ENCODE peak calls at places on chromosome 22, in nine cellular contexts. X is kidney epithelial cell, H is astrocyte of the cerebellum, E is H9, R is fibroblast of mammary gland, Y is choroid plexus epithelial cell, C is A549, K is Calu3, G is tibial nerve. V is an unnamed sample.

GRCh38 chr22:32048069-32048468 is 5.0 kb downstream of the SLC5A1 start:
- DNase-seq in X (no peak), H (no peak), E (no peak), R (no peak), Y (no peak), C (no peak), K (no peak), G (no peak), V (no peak)

GRCh38 chr22:46262449-46263207 is 515 bp downstream of the PKDREJ start:
- DNase-seq in X (no peak), H (no peak), E (peak), R (peak), Y (peak), C (no peak), K (no peak), G (peak), V (no peak)

GRCh38 chr22:41217553-41218157 is 12.5 kb downstream of the L3MBTL2 start:
- DNase-seq in X (no peak), H (no peak), E (peak), R (peak), Y (peak), C (no peak), K (no peak), G (peak), V (no peak)

GRCh38 chr22:40196628-40197027 is 18.9 kb downstream of the TNRC6B start:
- DNase-seq in X (peak), H (peak), E (no peak), R (peak), Y (peak), C (peak), K (no peak), G (no peak), V (no peak)

GRCh38 chr22:39665229-39665628 is 94.7 kb downstream of the CACNA1I start:
- DNase-seq in X (no peak), H (no peak), E (no peak), R (no peak), Y (no peak), C (no peak), K (no peak), G (no peak), V (no peak)

GRCh38 chr22:42811510-42811909 is 45.6 kb downstream of the ARFGAP3 start:
- DNase-seq in X (no peak), H (no peak), E (no peak), R (no peak), Y (no peak), C (no peak), K (no peak), G (no peak), V (no peak)

GRCh38 chr22:31579835-31580242 is 82.2 kb downstream of the PISD start:
- DNase-seq in X (no peak), H (no peak), E (no peak), R (no peak), Y (peak), C (no peak), K (no peak), G (no peak), V (no peak)

GRCh38 chr22:25365491-25366261 is 146.2 kb downstream of the CRYBB2 start:
- DNase-seq in X (no peak), H (no peak), E (no peak), R (no peak), Y (no peak), C (no peak), K (no peak), G (no peak), V (no peak)

GRCh38 chr22:18012528-18012927 is 11.8 kb downstream of the MICAL3 start:
- DNase-seq in X (peak), H (no peak), E (no peak), R (peak), Y (peak), C (no peak), K (no peak), G (no peak), V (no peak)

GRCh38 chr22:24521791-24522245 is 26.7 kb downstream of the UPB1 start:
- DNase-seq in X (peak), H (peak), E (peak), R (peak), Y (peak), C (peak), K (peak), G (no peak), V (peak)

GRCh38 chr22:37734402-37734700 is 37.5 kb downstream of the TRIOBP start:
- DNase-seq in X (no peak), H (no peak), E (no peak), R (no peak), Y (no peak), C (no peak), K (no peak), G (no peak), V (no peak)

GRCh38 chr22:46052801-46053562 is 76.0 kb upstream of the WNT7B start:
- DNase-seq in X (no peak), H (no peak), E (no peak), R (peak), Y (peak), C (no peak), K (peak), G (peak), V (no peak)

GRCh38 chr22:32132783-32133182 is 26.3 kb downstream of the C22orf42 start:
- DNase-seq in X (no peak), H (no peak), E (no peak), R (no peak), Y (no peak), C (no peak), K (no peak), G (no peak), V (no peak)

GRCh38 chr22:38833061-38833460 is 10.8 kb downstream of the NPTXR start:
- DNase-seq in X (no peak), H (no peak), E (no peak), R (no peak), Y (no peak), C (no peak), K (no peak), G (no peak), V (no peak)

GRCh38 chr22:41094036-41094435 is 1.6 kb downstream of the EP300 start:
- DNase-seq in X (no peak), H (no peak), E (no peak), R (peak), Y (peak), C (no peak), K (no peak), G (no peak), V (no peak)

DNA sequence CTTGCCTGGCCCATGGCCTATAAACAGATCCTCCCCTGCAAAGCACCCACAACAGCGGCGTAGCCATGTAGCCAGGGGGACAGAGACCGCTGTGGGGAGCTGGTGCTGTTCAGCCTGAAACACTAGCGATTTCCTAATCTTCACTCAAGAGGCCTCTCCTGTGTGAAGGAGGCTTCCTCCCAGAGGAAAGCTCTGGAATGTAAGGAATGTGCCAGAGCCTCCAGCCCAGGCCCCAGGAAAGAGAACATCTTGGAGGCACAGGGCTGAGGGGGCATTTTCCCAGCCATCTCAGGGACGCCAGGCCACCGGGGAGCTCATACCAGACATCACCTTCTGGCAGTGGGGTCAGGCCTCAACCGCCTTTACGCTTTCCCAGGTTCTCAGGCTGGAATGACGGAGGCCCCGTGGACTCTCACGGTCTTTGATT is 24.0 kb downstream of the MIAT start:
- DNase-seq in X (no peak), H (peak), E (peak), R (peak), Y (peak), C (no peak), K (no peak), G (no peak), V (no peak)
- TF ChIP-seq CTCF in X (no peak), H (no peak), E (no peak), R (no peak), Y (peak), C (no peak), K (no peak), G (no peak), V (no peak)

DNA sequence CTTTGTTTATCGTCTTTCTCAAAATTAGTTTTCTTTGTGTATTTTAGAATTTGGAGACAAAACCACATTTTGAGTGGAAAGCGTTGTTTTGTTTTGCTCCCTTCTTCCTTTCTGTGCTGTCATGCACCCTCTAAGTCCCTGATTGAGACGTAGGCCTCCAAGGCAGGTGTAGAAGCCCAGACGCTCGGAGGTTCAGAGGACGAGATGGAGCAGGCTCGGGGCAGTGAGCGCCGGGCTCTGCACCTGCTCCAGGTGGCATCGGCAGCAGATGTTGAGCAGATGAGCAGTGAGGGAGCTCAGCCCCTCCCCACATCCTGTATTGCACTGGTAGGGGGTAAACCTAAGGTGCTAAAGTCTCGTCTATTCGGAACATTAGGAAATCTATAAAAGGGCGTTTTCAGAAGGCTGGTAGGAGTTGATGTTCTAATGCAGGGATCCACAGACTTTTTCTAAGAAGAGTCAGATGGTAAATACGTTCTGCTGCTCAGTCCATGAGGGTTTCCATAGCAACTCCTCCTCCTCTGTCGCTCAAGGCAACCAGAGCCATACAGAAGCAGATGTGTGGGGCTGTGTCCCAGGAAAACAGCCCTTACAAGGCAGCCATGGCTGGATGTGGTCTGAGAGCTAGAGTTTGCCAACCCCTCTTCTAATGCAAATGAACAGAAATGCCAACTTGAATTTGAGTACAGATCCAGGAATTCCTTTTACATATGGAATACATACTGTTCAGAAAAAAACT is 724.2 kb downstream of the BRD1 start:
- DNase-seq in X (no peak), H (no peak), E (no peak), R (no peak), Y (no peak), C (no peak), K (no peak), G (no peak), V (no peak)
- TF ChIP-seq CTCF in X (no peak), H (no peak), E (no peak), R (no peak), Y (no peak), C (no peak), K (no peak), G (no peak), V (no peak)

GRCh38 chr22:29813126-29813525 is 24.9 kb downstream of the ASCC2 start:
- DNase-seq in X (no peak), H (no peak), E (no peak), R (no peak), Y (no peak), C (no peak), K (no peak), G (no peak), V (no peak)

GRCh38 chr22:29811377-29811776 is 26.7 kb downstream of the ASCC2 start:
- DNase-seq in X (no peak), H (no peak), E (no peak), R (no peak), Y (peak), C (no peak), K (peak), G (no peak), V (no peak)

GRCh38 chr22:29814003-29814402 is 24.1 kb downstream of the ASCC2 start:
- DNase-seq in X (no peak), H (no peak), E (no peak), R (no peak), Y (no peak), C (no peak), K (no peak), G (no peak), V (no peak)

GRCh38 chr22:29815580-29815979 is 22.5 kb downstream of the ASCC2 start:
- DNase-seq in X (no peak), H (no peak), E (no peak), R (no peak), Y (no peak), C (no peak), K (no peak), G (no peak), V (no peak)

GRCh38 chr22:29813563-29813962 is 24.5 kb downstream of the ASCC2 start:
- DNase-seq in X (no peak), H (no peak), E (no peak), R (peak), Y (peak), C (peak), K (peak), G (no peak), V (no peak)
- TF ChIP-seq CTCF in X (no peak), H (no peak), E (peak), R (peak), Y (peak), C (no peak), K (no peak), G (no peak), V (no peak)

GRCh38 chr22:36104435-36104834 is 56.1 kb downstream of the APOL3 start:
- DNase-seq in X (no peak), H (no peak), E (no peak), R (no peak), Y (no peak), C (no peak), K (no peak), G (no peak), V (no peak)
- TF ChIP-seq CTCF in X (no peak), H (peak), E (peak), R (no peak), Y (peak), C (no peak), K (no peak), G (no peak), V (no peak)

DNA sequence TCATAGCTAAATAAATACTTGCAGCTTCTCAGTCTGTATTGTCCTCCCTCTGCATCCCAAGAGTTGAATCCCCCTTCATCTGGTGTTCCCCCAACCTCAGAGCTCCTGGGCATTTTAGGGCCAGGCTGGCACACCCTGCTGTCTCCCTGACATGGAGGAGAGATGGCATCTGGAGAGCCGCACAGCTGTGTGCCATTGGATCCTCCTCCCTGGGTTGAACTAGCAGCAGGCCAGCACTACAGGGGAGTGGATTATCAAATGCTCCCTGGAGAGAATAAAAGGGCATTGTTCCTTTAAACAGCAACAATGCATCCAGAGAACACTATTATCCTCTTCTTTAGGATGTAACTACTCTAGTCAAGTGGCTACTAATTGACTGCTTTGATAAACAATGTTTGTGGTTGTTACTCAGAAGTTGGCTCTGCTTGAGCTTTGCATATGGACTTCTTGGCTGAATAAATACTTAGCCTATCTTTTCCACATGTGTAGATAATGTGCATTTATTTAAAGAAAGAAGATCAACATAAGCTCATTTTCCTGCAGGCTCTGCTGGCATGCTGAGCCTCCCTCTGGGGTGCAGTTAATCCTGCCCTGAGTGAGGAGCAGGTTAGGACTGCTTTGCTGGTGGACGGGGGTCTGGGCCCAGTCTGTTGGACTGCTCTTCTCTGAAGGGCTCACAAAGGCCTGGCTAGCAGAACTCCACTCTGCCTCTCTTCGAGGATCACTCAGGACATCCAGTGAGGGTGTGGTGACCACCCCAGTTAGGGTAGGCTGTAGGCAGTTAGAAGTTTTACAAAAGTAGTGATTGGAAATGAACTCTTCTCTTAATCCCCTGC is 897.2 kb downstream of the TBC1D22A start:
- DNase-seq in X (no peak), H (no peak), E (peak), R (no peak), Y (no peak), C (no peak), K (no peak), G (no peak), V (no peak)
- TF ChIP-seq CTCF in X (no peak), H (no peak), E (no peak), R (no peak), Y (no peak), C (no peak), K (no peak), G (no peak), V (no peak)

GRCh38 chr22:20412474-20413216 is 18.7 kb downstream of the ZNF74 start:
- DNase-seq in X (no peak), H (no peak), E (no peak), R (no peak), Y (no peak), C (no peak), K (no peak), G (no peak), V (no peak)
- TF ChIP-seq CTCF in X (no peak), H (no peak), E (no peak), R (no peak), Y (no peak), C (no peak), K (no peak), G (no peak), V (no peak)

GRCh38 chr22:22746963-22747933 is 102.8 kb downstream of the GGTLC2 start:
- DNase-seq in X (no peak), H (no peak), E (no peak), R (no peak), Y (no peak), C (no peak), K (no peak), G (no peak), V (no peak)

GRCh38 chr22:22743128-22743760 is 98.8 kb downstream of the GGTLC2 start:
- DNase-seq in X (no peak), H (no peak), E (no peak), R (no peak), Y (no peak), C (no peak), K (no peak), G (no peak), V (no peak)

GRCh38 chr22:22746061-22746962 is 101.9 kb downstream of the GGTLC2 start:
- DNase-seq in X (no peak), H (no peak), E (no peak), R (no peak), Y (no peak), C (no peak), K (no peak), G (no peak), V (no peak)

GRCh38 chr22:22744412-22745224 is 100.2 kb downstream of the GGTLC2 start:
- DNase-seq in X (no peak), H (no peak), E (no peak), R (no peak), Y (no peak), C (no peak), K (no peak), G (no peak), V (no peak)

GRCh38 chr22:22745225-22746060 is 101.0 kb downstream of the GGTLC2 start:
- DNase-seq in X (no peak), H (no peak), E (peak), R (peak), Y (peak), C (peak), K (peak), G (no peak), V (no peak)
- TF ChIP-seq CTCF in X (peak), H (peak), E (peak), R (peak), Y (peak), C (peak), K (peak), G (peak), V (peak)

GRCh38 chr22:22692707-22693530 is 48.5 kb downstream of the GGTLC2 start:
- DNase-seq in X (peak), H (no peak), E (peak), R (peak), Y (peak), C (peak), K (peak), G (no peak), V (no peak)
- TF ChIP-seq CTCF in X (peak), H (peak), E (peak), R (peak), Y (peak), C (peak), K (peak), G (peak), V (peak)

GRCh38 chr22:49297286-49297870 is 530.3 kb downstream of the BRD1 start:
- DNase-seq in X (no peak), H (no peak), E (peak), R (no peak), Y (no peak), C (no peak), K (no peak), G (peak), V (no peak)
- TF ChIP-seq CTCF in X (no peak), H (no peak), E (no peak), R (no peak), Y (no peak), C (no peak), K (no peak), G (no peak), V (no peak)